ENCODE peak calls at places on chromosomes 5 and 9, in seven cellular contexts. X, K, L, Q, V, Y and U are unnamed samples.
A peak's percentile ranks its signal among the peaks of the same experiment; 100 is the strongest.

GRCh38 chr9:95360866-95361265 is 43.4 kb upstream of the FANCC start:
- DNase-seq in V (no peak), L (no peak), Y (no peak), X (no peak), Q (no peak), K (no peak), U (no peak)

GRCh38 chr5:95738069-95738468 is 6.9 kb downstream of the RHOBTB3 start:
- DNase-seq in Q (no peak), Y (no peak), K (no peak), L (no peak), X (no peak), V (no peak), U (no peak)

GRCh38 chr5:121497176-121497575 is 354.5 kb upstream of the FTMT start:
- DNase-seq in Y (no peak), X (no peak), L (no peak), K (no peak), Q (no peak), V (no peak), U (no peak)

GRCh38 chr5:164235176-164235914 is 729.9 kb downstream of the MAT2B start:
- DNase-seq in X (no peak), K (no peak), L (no peak), V (no peak), Q (no peak), Y (no peak), U (no peak)

GRCh38 chr5:39219433-39219832 is at the start of gene FYB1:
- DNase-seq in L (no peak), X (no peak), V (peak; percentile 77), Y (no peak), K (peak; percentile 85), Q (no peak), U (no peak)

GRCh38 chr5:59124983-59125960 is 542.4 kb downstream of the RAB3C start:
- DNase-seq in V (no peak), Y (no peak), X (no peak), L (peak; percentile 45), K (no peak), Q (no peak), U (no peak)

GRCh38 chr9:5698810-5699556 is 70.1 kb downstream of the RIC1 start:
- DNase-seq in K (no peak), Y (no peak), Q (no peak), X (no peak), L (no peak), V (no peak), U (no peak)

GRCh38 chr9:109966643-109967368 is 186.8 kb downstream of the PALM2AKAP2 start:
- DNase-seq in L (no peak), K (peak; percentile 80), Q (no peak), V (no peak), Y (no peak), X (no peak), U (no peak)

GRCh38 chr9:131198316-131198715 is 72.9 kb downstream of the NUP214 start:
- DNase-seq in Q (no peak), V (no peak), X (no peak), Y (no peak), K (no peak), L (no peak), U (no peak)

GRCh38 chr9:109198736-109199384 is 31.8 kb upstream of the FRRS1L start:
- DNase-seq in Q (no peak), V (no peak), Y (no peak), X (peak; percentile 26), K (no peak), L (no peak), U (no peak)

GRCh38 chr9:13354733-13355132 is 75.2 kb upstream of the MPDZ start:
- DNase-seq in X (no peak), V (no peak), L (no peak), Q (no peak), K (no peak), Y (no peak), U (no peak)

GRCh38 chr9:95509851-95510529 is 6.8 kb downstream of the PTCH1 start:
- DNase-seq in V (no peak), L (no peak), X (no peak), Y (no peak), K (no peak), Q (no peak), U (no peak)

GRCh38 chr5:142014911-142015584 is 2.2 kb upstream of the GNPDA1 start:
- DNase-seq in K (no peak), Q (no peak), V (no peak), Y (peak; percentile 47), L (peak; percentile 49), X (peak; percentile 69), U (no peak)

GRCh38 chr5:56279979-56280378 is 46.8 kb upstream of the ANKRD55 start:
- DNase-seq in V (no peak), Y (no peak), K (no peak), L (no peak), Q (no peak), X (no peak), U (no peak)

GRCh38 chr9:841371-842209 is at the start of gene DMRT1:
- DNase-seq in X (no peak), V (no peak), Y (no peak), L (peak; percentile 72), Q (no peak), K (peak; percentile 76), U (no peak)

GRCh38 chr5:82298668-82299067 is 20.5 kb upstream of the RPS23 start:
- DNase-seq in K (no peak), Q (no peak), V (no peak), X (no peak), Y (no peak), L (no peak), U (no peak)

GRCh38 chr5:82297711-82298110 is 19.6 kb upstream of the RPS23 start:
- DNase-seq in V (no peak), L (no peak), Q (no peak), K (no peak), Y (no peak), X (no peak), U (no peak)

GRCh38 chr5:82295144-82295543 is 17.0 kb upstream of the RPS23 start:
- DNase-seq in Q (no peak), K (no peak), L (no peak), Y (no peak), X (no peak), V (no peak), U (no peak)

GRCh38 chr5:82296929-82297328 is 18.8 kb upstream of the RPS23 start:
- DNase-seq in X (no peak), K (no peak), Q (no peak), V (no peak), Y (no peak), L (no peak), U (no peak)

DNA sequence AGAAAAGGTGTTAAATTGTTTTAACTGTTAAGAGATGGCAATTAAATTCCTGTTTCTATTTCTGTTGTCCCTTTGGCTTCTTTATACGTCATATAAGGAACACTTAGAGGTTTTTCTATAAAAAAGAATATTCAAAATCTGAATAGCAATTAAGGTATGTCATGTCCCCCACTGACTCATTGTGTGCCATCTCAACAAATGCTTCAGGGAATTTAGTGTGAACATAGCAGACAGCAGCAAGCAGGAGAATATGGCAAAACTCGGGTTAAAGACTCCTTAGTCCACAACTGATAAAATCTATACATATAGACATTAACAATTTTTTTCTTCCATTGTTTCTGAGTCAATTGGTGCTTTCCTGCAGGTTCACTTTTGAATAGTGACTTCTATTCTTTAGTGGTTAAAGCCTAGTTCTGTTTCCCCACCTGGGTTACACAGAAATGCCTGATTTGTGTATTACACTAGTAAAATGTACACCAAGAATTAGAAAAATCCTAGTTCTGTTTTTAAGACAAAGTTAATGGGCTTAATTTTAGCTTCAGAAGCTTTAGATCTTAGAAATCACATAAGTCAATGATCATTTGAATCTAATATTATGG is 17.9 kb upstream of the RPS23 start:
- DNase-seq in K (no peak), L (no peak), V (no peak), Y (no peak), X (no peak), Q (no peak), U (no peak)
- H3K4me3 ChIP-seq in K (no peak overlapping the region), L (no peak overlapping the region), V (no peak overlapping the region), Y (no peak overlapping the region), X (no peak overlapping the region), Q (no peak overlapping the region), U (no peak overlapping the region)

DNA sequence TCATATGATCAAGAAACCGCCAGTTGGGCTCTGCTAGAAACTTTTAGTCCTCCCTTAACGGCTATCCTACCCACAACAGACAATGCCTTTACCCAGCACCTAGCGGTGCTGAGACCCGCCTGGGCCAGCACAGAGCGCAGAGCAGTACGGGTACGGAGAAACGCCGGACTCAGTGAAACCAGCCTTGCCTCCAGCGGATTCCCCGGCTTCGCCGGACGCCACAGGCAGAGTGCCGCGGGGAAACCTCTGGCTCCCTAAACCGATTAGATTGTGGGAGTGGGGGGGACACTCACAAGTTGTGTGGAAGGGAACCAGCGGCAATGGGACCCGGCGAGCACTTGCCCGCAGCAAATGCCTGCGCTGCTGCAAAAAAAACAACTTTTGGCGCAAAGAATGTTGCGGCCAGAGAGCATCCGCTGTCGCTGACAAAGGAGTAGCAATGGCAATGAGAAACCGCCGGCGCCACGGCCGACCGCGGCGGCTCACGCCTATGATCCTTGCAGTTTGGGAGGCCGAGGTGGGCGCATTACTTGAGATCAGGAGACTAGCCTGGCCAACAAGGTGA is 88.2 kb downstream of the ANXA2R start:
- DNase-seq in L (no peak), Y (no peak), K (peak; percentile 90), X (no peak), Q (peak; percentile 31), V (no peak), U (no peak)
- TF ChIP-seq POLR2AphosphoS5 in L (no peak), Y (no peak), K (peak; percentile 3), X (no peak), Q (no peak), V (no peak), U (no peak)

DNA sequence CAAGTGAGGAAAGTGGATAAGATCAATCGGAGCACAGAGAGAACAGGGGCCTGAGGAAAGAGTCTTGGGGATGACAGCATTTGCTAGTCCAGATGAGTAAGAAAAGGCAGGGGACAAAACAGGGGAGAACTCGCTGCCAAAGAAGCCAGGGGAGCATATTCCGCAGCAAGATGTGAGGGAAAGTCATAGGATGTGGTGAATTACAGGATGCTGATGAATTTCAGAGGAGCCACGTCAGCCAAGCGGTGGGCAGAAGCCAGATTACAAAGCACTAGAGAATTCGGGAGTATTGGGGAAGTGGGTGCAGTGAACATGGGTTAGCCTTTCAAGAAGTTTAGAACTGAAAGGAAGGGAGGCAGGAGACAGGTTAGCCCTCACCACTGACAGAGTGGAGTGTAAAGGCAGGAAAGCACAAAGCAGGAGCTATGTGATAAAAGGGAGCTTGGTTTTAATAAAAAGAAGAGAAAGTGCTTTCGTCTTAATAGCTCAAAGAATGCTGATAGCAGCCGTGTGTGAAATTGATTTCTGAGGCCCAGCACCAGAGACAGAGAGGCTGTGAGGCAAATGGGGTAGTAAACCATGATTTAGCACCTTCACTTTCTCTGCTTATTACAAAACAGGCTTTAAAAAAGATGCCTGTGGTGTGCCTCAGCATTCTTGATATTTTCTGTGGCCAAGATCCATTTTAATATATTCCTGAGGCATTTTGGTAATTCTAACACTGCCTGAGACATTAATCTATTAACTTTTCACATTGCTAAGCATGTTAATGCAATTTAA is 16.8 kb downstream of the ADAMTSL1 start:
- DNase-seq in K (no peak), L (no peak), V (no peak), X (no peak), Q (no peak), Y (no peak), U (no peak)
- H3K4me3 ChIP-seq in K (no peak overlapping the region), L (no peak overlapping the region), V (no peak overlapping the region), X (no peak overlapping the region), Q (no peak overlapping the region), Y (no peak overlapping the region), U (no peak overlapping the region)

GRCh38 chr5:61493973-61494372 is 161.9 kb downstream of the ZSWIM6 start:
- DNase-seq in K (no peak), V (no peak), Y (no peak), L (no peak), X (no peak), Q (no peak), U (no peak)

GRCh38 chr5:61498121-61498520 is 166.1 kb downstream of the ZSWIM6 start:
- DNase-seq in Q (no peak), X (no peak), V (no peak), L (no peak), K (no peak), Y (no peak), U (no peak)

GRCh38 chr5:61496406-61497307 is 164.6 kb downstream of the ZSWIM6 start:
- DNase-seq in K (no peak), V (no peak), L (no peak), Y (no peak), Q (no peak), X (no peak), U (no peak)
- TF ChIP-seq POLR2AphosphoS5 in K (no peak), V (no peak), L (no peak), Y (peak; percentile 5), Q (no peak), X (no peak), U (no peak)